ENCODE peak calls at places on chromosomes 1 and 21, in ten cellular contexts. One of them, this sample, is unnamed.

GRCh38 chr21:17613242-17613676 is 558 bp upstream of the BTG3 start:
- DNase-seq in MM.1S: no peak
- DNase-seq in Calu3: peak
- DNase-seq in NCI-H774: no peak
- DNase-seq in NCI-H146: peak
- DNase-seq in SW480: no peak
- DNase-seq in uterus: peak
- DNase-seq in kidney: peak
- DNase-seq in COR-L47: no peak
- DNase-seq in iPS DF 6.9: no peak
- DNase-seq in this sample: no peak

GRCh38 chr1:29236993-29237905 is 927 bp downstream of the PTPRU start:
- DNase-seq in MM.1S: no peak
- DNase-seq in Calu3: peak
- DNase-seq in NCI-H774: no peak
- DNase-seq in NCI-H146: no peak
- DNase-seq in SW480: peak
- DNase-seq in uterus: peak
- DNase-seq in kidney: peak
- DNase-seq in COR-L47: peak
- DNase-seq in iPS DF 6.9: no peak
- DNase-seq in this sample: peak

GRCh38 chr1:162590101-162590500 is 28.6 kb downstream of the UAP1 start:
- DNase-seq in MM.1S: peak
- DNase-seq in Calu3: no peak
- DNase-seq in NCI-H774: no peak
- DNase-seq in NCI-H146: no peak
- DNase-seq in SW480: no peak
- DNase-seq in uterus: no peak
- DNase-seq in kidney: no peak
- DNase-seq in COR-L47: no peak
- DNase-seq in iPS DF 6.9: no peak
- DNase-seq in this sample: no peak

GRCh38 chr1:161864577-161864976 is 98.5 kb downstream of the ATF6 start:
- DNase-seq in MM.1S: no peak
- DNase-seq in Calu3: no peak
- DNase-seq in NCI-H774: no peak
- DNase-seq in NCI-H146: no peak
- DNase-seq in SW480: no peak
- DNase-seq in uterus: no peak
- DNase-seq in kidney: no peak
- DNase-seq in COR-L47: no peak
- DNase-seq in iPS DF 6.9: no peak
- DNase-seq in this sample: no peak

GRCh38 chr21:44795342-44795741 is 6.3 kb downstream of the UBE2G2 start:
- DNase-seq in MM.1S: no peak
- DNase-seq in Calu3: no peak
- DNase-seq in NCI-H774: no peak
- DNase-seq in NCI-H146: no peak
- DNase-seq in SW480: no peak
- DNase-seq in uterus: no peak
- DNase-seq in kidney: no peak
- DNase-seq in COR-L47: no peak
- DNase-seq in iPS DF 6.9: no peak
- DNase-seq in this sample: no peak

GRCh38 chr1:153485880-153486279 is 25.4 kb upstream of the S100A7 start:
- DNase-seq in MM.1S: no peak
- DNase-seq in Calu3: no peak
- DNase-seq in NCI-H774: peak
- DNase-seq in NCI-H146: peak
- DNase-seq in SW480: no peak
- DNase-seq in uterus: peak
- DNase-seq in kidney: no peak
- DNase-seq in COR-L47: peak
- DNase-seq in iPS DF 6.9: no peak
- DNase-seq in this sample: no peak

GRCh38 chr21:43994085-43994484 is 18.0 kb upstream of the TRAPPC10 start:
- DNase-seq in MM.1S: no peak
- DNase-seq in Calu3: no peak
- DNase-seq in NCI-H774: no peak
- DNase-seq in NCI-H146: no peak
- DNase-seq in SW480: no peak
- DNase-seq in uterus: no peak
- DNase-seq in kidney: no peak
- DNase-seq in COR-L47: no peak
- DNase-seq in iPS DF 6.9: no peak
- DNase-seq in this sample: no peak

GRCh38 chr1:67534627-67535065 is 104.4 kb upstream of the SERBP1 start:
- DNase-seq in MM.1S: no peak
- DNase-seq in Calu3: no peak
- DNase-seq in NCI-H774: peak
- DNase-seq in NCI-H146: peak
- DNase-seq in SW480: peak
- DNase-seq in uterus: no peak
- DNase-seq in kidney: no peak
- DNase-seq in COR-L47: no peak
- DNase-seq in iPS DF 6.9: no peak
- DNase-seq in this sample: no peak

GRCh38 chr1:214511639-214511998 is 39.8 kb downstream of the PTPN14 start:
- DNase-seq in MM.1S: no peak
- DNase-seq in Calu3: no peak
- DNase-seq in NCI-H774: no peak
- DNase-seq in NCI-H146: no peak
- DNase-seq in SW480: no peak
- DNase-seq in uterus: no peak
- DNase-seq in kidney: no peak
- DNase-seq in COR-L47: no peak
- DNase-seq in iPS DF 6.9: no peak
- DNase-seq in this sample: no peak

GRCh38 chr1:12595839-12596821 is 21.9 kb downstream of the DHRS3 start:
- DNase-seq in MM.1S: no peak
- DNase-seq in Calu3: peak
- DNase-seq in NCI-H774: no peak
- DNase-seq in NCI-H146: peak
- DNase-seq in SW480: peak
- DNase-seq in uterus: peak
- DNase-seq in kidney: peak
- DNase-seq in COR-L47: no peak
- DNase-seq in iPS DF 6.9: no peak
- DNase-seq in this sample: no peak

GRCh38 chr21:34892196-34892595 is 156.9 kb downstream of the RUNX1 start:
- DNase-seq in MM.1S: peak
- DNase-seq in Calu3: no peak
- DNase-seq in NCI-H774: no peak
- DNase-seq in NCI-H146: no peak
- DNase-seq in SW480: peak
- DNase-seq in uterus: no peak
- DNase-seq in kidney: no peak
- DNase-seq in COR-L47: no peak
- DNase-seq in iPS DF 6.9: no peak
- DNase-seq in this sample: no peak

GRCh38 chr1:156912861-156913808 is 7.3 kb upstream of the LRRC71 start:
- DNase-seq in MM.1S: no peak
- DNase-seq in Calu3: no peak
- DNase-seq in NCI-H774: peak
- DNase-seq in NCI-H146: no peak
- DNase-seq in SW480: no peak
- DNase-seq in uterus: no peak
- DNase-seq in kidney: no peak
- DNase-seq in COR-L47: no peak
- DNase-seq in iPS DF 6.9: no peak
- DNase-seq in this sample: no peak

GRCh38 chr1:193705473-193706074 is 519.2 kb upstream of the B3GALT2 start:
- DNase-seq in MM.1S: no peak
- DNase-seq in Calu3: no peak
- DNase-seq in NCI-H774: no peak
- DNase-seq in NCI-H146: no peak
- DNase-seq in SW480: no peak
- DNase-seq in uterus: no peak
- DNase-seq in kidney: no peak
- DNase-seq in COR-L47: no peak
- DNase-seq in iPS DF 6.9: no peak
- DNase-seq in this sample: no peak